ENCODE peak calls at places on chromosomes 11 and 22, in ten cellular contexts. F, P, J, D, B, O, M, Y, C and R are unnamed samples.
A peak's percentile ranks its signal among the peaks of the same experiment; 100 is the strongest.

GRCh38 chr11:61685611-61685955 is 5.4 kb downstream of the DAGLA start:
- DNase-seq in F (no peak), P (no peak), J (no peak), D (no peak), B (no peak), O (no peak), M (peak; percentile 63), Y (peak; percentile 38), C (no peak), R (no peak)

GRCh38 chr22:17867160-17867785 is 93.0 kb upstream of the BID start:
- DNase-seq in F (no peak), P (no peak), J (no peak), D (peak; percentile 55), B (no peak), O (no peak), M (no peak), Y (peak; percentile 77), C (peak; percentile 81), R (no peak)

GRCh38 chr11:42802211-42802918 is 509.4 kb upstream of the API5 start:
- DNase-seq in F (no peak), P (no peak), J (no peak), D (no peak), B (no peak), O (no peak), M (no peak), Y (no peak), C (no peak), R (no peak)

GRCh38 chr11:35364101-35364780 is 55.1 kb downstream of the SLC1A2 start:
- DNase-seq in F (no peak), P (peak; percentile 97), J (peak; percentile 13), D (peak; percentile 82), B (peak; percentile 29), O (peak; percentile 97), M (no peak), Y (peak; percentile 87), C (peak; percentile 11), R (peak; percentile 85)

GRCh38 chr22:17785185-17786184 is 11.2 kb upstream of the BID start:
- DNase-seq in F (peak; percentile 91), P (peak; percentile 49), J (peak; percentile 50), D (peak; percentile 46), B (peak; percentile 41), O (peak; percentile 22), M (peak; percentile 80), Y (peak; percentile 91), C (peak; percentile 89), R (peak; percentile 72)

GRCh38 chr11:70527429-70528045 is 129.2 kb downstream of the CTTN start:
- DNase-seq in F (peak; percentile 31), P (no peak), J (no peak), D (no peak), B (no peak), O (no peak), M (peak; percentile 27), Y (peak; percentile 30), C (no peak), R (peak; percentile 29)

GRCh38 chr11:71364176-71364671 is 84.0 kb downstream of the DHCR7 start:
- DNase-seq in F (no peak), P (no peak), J (no peak), D (no peak), B (no peak), O (no peak), M (no peak), Y (no peak), C (no peak), R (peak; percentile 60)

GRCh38 chr11:36450391-36450714 is 59.7 kb downstream of the TRAF6 start:
- DNase-seq in F (no peak), P (no peak), J (no peak), D (no peak), B (no peak), O (no peak), M (no peak), Y (no peak), C (no peak), R (no peak)

GRCh38 chr11:73308963-73309960 is 1.2 kb downstream of the ARHGEF17 start:
- DNase-seq in F (peak; percentile 91), P (peak; percentile 99), J (peak; percentile 95), D (peak; percentile 94), B (peak; percentile 55), O (peak; percentile 99), M (peak; percentile 94), Y (peak; percentile 91), C (peak; percentile 77), R (peak; percentile 96)

GRCh38 chr22:31973739-31974138 is 29.4 kb downstream of the YWHAH start:
- DNase-seq in F (no peak), P (no peak), J (no peak), D (no peak), B (no peak), O (no peak), M (no peak), Y (no peak), C (peak; percentile 94), R (no peak)

GRCh38 chr22:48489551-48490512 is 1337.8 kb downstream of the BRD1 start:
- DNase-seq in F (peak; percentile 57), P (peak; percentile 55), J (peak; percentile 64), D (no peak), B (no peak), O (peak; percentile 30), M (no peak), Y (no peak), C (no peak), R (peak; percentile 35)
- H3K4me3 ChIP-seq in F (peak overlapping the region; percentile 22), P (peak overlapping the region; percentile 68), J (peak overlapping the region; percentile 95), D (no peak overlapping the region), B (no peak overlapping the region), O (peak overlapping the region; percentile 71), M (peak overlapping the region; percentile 50), Y (peak overlapping the region; percentile 57), C (no peak overlapping the region), R (no peak overlapping the region)

DNA sequence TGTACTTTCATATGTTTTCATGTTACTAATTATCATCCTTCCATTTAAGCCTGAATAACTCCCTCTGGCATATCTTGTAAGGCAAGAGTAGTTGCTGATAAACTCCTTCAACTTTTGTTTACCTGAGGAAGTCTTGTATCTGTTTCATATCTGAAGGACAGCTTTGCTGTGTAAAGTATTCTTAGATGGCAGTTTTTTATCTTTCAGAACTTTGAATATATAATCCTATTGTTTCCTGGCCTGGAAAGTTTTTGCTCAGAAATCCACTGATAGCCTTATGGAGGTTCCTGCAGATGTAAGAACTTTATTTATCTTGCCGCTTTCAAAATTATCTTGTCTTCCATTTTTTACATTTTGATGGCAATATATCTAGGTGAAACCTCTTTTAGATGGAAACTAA is 69.1 kb downstream of the KCNQ1OT1 start:
- DNase-seq in F (no peak), P (no peak), J (no peak), D (no peak), B (no peak), O (no peak), M (no peak), Y (no peak), C (no peak), R (no peak)
- H3K9me3 ChIP-seq in F (peaks cover 3% of the 10 kb centered on the region), P (peaks cover 17% of the 10 kb centered on the region), J (peaks cover 41% of the 10 kb centered on the region), D (peaks cover 63% of the 10 kb centered on the region), B (no peaks in the 10 kb centered on the region), O (peaks cover 77% of the 10 kb centered on the region), M (peaks cover 39% of the 10 kb centered on the region), Y (peaks cover 43% of the 10 kb centered on the region), C (peaks cover 50% of the 10 kb centered on the region), R (no peaks in the 10 kb centered on the region)

GRCh38 chr11:115760528-115760837 is 256.3 kb upstream of the CADM1 start:
- DNase-seq in F (no peak), P (no peak), J (peak; percentile 43), D (no peak), B (no peak), O (no peak), M (no peak), Y (no peak), C (no peak), R (no peak)

GRCh38 chr11:115760921-115761320 is 256.7 kb upstream of the CADM1 start:
- DNase-seq in F (no peak), P (no peak), J (peak; percentile 60), D (no peak), B (no peak), O (no peak), M (no peak), Y (no peak), C (no peak), R (no peak)

GRCh38 chr11:115761348-115761747 is 257.1 kb upstream of the CADM1 start:
- DNase-seq in F (no peak), P (no peak), J (no peak), D (no peak), B (no peak), O (no peak), M (peak; percentile 55), Y (no peak), C (no peak), R (peak; percentile 70)

GRCh38 chr11:115758011-115758410 is 253.8 kb upstream of the CADM1 start:
- DNase-seq in F (no peak), P (no peak), J (no peak), D (no peak), B (no peak), O (no peak), M (no peak), Y (no peak), C (no peak), R (no peak)

DNA sequence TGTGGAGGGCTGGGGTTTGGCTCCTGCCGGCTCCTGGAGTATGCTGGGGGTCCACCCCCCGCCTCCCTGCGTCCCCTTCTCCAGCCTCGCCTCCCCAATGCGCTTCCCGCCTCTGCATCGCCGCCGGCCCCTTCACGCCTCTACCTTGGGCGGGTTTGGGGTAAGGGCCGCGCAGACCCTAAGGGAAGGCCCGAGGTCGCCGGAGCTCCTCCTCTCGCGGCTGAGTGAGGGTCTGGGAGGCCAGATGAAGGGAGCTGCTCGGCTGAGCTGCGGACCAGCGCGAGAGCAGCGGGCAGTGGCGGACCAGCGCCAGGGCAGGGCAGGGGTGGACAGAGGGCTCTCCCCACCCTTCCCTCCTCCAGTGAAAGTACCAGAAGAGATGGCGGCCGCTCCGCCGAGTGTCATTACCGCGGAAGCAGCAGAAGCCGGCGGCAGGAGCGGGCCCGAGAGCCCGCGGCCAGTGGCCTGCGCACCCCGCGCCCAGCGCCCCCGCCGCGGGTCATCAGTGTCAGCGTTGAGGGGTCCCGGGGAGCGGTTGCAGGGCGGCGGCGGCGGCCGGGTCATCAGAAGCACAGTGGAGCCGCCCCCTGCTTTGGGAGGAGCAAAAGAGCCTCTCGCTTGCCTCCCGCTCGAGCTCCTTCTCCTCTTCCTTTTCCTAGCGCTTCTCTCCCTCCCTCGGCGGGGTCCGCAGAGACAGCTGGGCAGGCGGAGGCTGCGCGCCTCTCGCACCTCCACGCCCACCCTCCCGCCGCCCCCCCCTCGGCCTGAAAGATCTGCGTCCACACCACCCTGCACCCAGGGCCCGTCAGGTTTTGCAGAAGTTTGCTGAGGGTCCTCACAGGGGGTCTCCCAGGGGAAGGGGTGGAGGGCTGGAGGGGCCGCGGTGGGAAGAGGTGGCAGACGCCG is 255.7 kb upstream of the CADM1 start:
- DNase-seq in F (no peak), P (peak; percentile 30), J (peak; percentile 73), D (peak; percentile 28), B (no peak), O (peak; percentile 2), M (peak; percentile 55), Y (peak; percentile 63), C (peak; percentile 10), R (peak; percentile 56)
- H3K4me3 ChIP-seq in F (peak overlapping the region; percentile 44), P (peak overlapping the region; percentile 62), J (peak overlapping the region; percentile 58), D (peak overlapping the region; percentile 46), B (no peak overlapping the region), O (peak overlapping the region; percentile 71), M (peak overlapping the region; percentile 72), Y (peak overlapping the region; percentile 72), C (peak overlapping the region; percentile 22), R (peak overlapping the region; percentile 60)

DNA sequence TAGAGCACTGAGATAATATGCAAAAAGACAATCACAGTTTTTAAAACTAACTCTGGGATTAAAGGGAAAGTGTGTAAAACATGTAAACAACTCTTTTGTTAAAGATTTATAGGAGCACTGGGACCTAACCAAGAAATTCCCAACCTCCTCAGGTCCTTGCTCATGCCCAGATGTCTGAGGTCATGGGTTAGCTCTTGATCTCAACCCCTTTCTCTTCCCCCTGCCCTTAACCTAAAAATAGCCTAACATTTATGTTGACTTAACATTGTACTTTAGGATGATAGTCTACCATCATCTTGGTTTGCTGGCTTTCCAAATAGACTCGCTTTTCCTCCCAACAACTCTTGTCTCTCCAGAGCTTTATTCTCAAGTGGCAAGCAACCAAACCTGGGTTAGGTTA is 258.2 kb upstream of the FAT3 start:
- DNase-seq in F (no peak), P (no peak), J (no peak), D (no peak), B (no peak), O (no peak), M (no peak), Y (no peak), C (no peak), R (no peak)
- H3K9me3 ChIP-seq in F (no peaks in the 10 kb centered on the region), P (no peaks in the 10 kb centered on the region), J (peaks cover 9% of the 10 kb centered on the region), D (peaks cover 1% of the 10 kb centered on the region), B (peaks cover under 1% of the 10 kb centered on the region), O (peaks cover 9% of the 10 kb centered on the region), M (no peaks in the 10 kb centered on the region), Y (no peaks in the 10 kb centered on the region), C (peaks cover under 1% of the 10 kb centered on the region), R (no peaks in the 10 kb centered on the region)